ENCODE peak calls at places on chromosomes 13 and 19, in four cellular contexts. P is ovary, T is fibroblast of mammary gland, M is GM23248. N is an unnamed sample.

GRCh38 chr13:74217816-74218215 is 83.6 kb upstream of the KLF12 start:
- DNase-seq in P (no peak), T (no peak), M (peak; percentile 67), N (no peak)

GRCh38 chr13:38494445-38494844 is 144.8 kb downstream of the UFM1 start:
- DNase-seq in P (no peak), T (no peak), M (no peak), N (no peak)

GRCh38 chr19:45998834-45999233 is 3.6 kb downstream of the CCDC61 start:
- DNase-seq in P (no peak), T (no peak), M (no peak), N (no peak)

GRCh38 chr19:35983177-35983576 is 11.8 kb upstream of the SDHAF1 start:
- DNase-seq in P (no peak), T (no peak), M (no peak), N (no peak)

GRCh38 chr19:15448778-15449619 is 757 bp downstream of the WIZ start:
- DNase-seq in P (peak; percentile 66), T (no peak), M (peak; percentile 46), N (no peak)

GRCh38 chr19:32519023-32519422 is 62.0 kb upstream of the PDCD5 start:
- DNase-seq in P (no peak), T (no peak), M (no peak), N (no peak)

GRCh38 chr13:45876781-45877180 is 25.2 kb upstream of the SIAH3 start:
- DNase-seq in P (no peak), T (no peak), M (no peak), N (no peak)

GRCh38 chr19:3665681-3666544 is 34.4 kb downstream of the PIP5K1C start:
- DNase-seq in P (peak; percentile 85), T (no peak), M (peak; percentile 52), N (peak; percentile 80)

GRCh38 chr13:50613356-50613831 is 230.1 kb downstream of the DLEU7 start:
- DNase-seq in P (no peak), T (peak; percentile 58), M (peak; percentile 31), N (no peak)

GRCh38 chr13:48216204-48216711 is 16.7 kb upstream of the ITM2B start:
- DNase-seq in P (no peak), T (no peak), M (peak; percentile 37), N (no peak)

GRCh38 chr13:20391597-20392452 is 133.8 kb downstream of the CRYL1 start:
- DNase-seq in P (no peak), T (no peak), M (no peak), N (no peak)

GRCh38 chr19:2775556-2776430 is 7.3 kb downstream of the SGTA start:
- DNase-seq in P (no peak), T (peak; percentile 86), M (peak; percentile 35), N (peak; percentile 85)

GRCh38 chr19:1189419-1189818 is 15.4 kb upstream of the SBNO2 start:
- DNase-seq in P (no peak), T (no peak), M (no peak), N (no peak)

GRCh38 chr13:98773921-98774320 is 21.4 kb upstream of the SLC15A1 start:
- DNase-seq in P (no peak), T (no peak), M (no peak), N (no peak)

GRCh38 chr13:43058318-43058674 is 34.9 kb downstream of the DNAJC15 start:
- DNase-seq in P (no peak), T (peak; percentile 82), M (peak; percentile 93), N (no peak)

GRCh38 chr13:92346046-92346445 is 880.6 kb upstream of the GPC6 start:
- DNase-seq in P (no peak), T (no peak), M (no peak), N (no peak)

GRCh38 chr13:52004508-52005183 is 6.6 kb downstream of the ATP7B start:
- DNase-seq in P (no peak), T (no peak), M (no peak), N (no peak)

GRCh38 chr13:106101201-106101600 is 434.3 kb downstream of the EFNB2 start:
- DNase-seq in P (no peak), T (no peak), M (no peak), N (no peak)

GRCh38 chr19:44882063-44882462 is 9.0 kb upstream of the TOMM40 start:
- DNase-seq in P (no peak), T (no peak), M (no peak), N (no peak)

GRCh38 chr13:67139551-67139950 is 90.6 kb downstream of the PCDH9 start:
- DNase-seq in P (no peak), T (no peak), M (no peak), N (no peak)

GRCh38 chr13:87810920-87811344 is 139.8 kb downstream of the SLITRK5 start:
- DNase-seq in P (no peak), T (no peak), M (no peak), N (no peak)

GRCh38 chr13:80547885-80548284 is 207.0 kb upstream of the SPRY2 start:
- DNase-seq in P (no peak), T (peak; percentile 35), M (no peak), N (no peak)

GRCh38 chr19:6499052-6499790 is 2.9 kb downstream of the TUBB4A start:
- DNase-seq in P (no peak), T (no peak), M (no peak), N (no peak)

GRCh38 chr19:6501740-6502648 is at the start of gene TUBB4A:
- DNase-seq in P (no peak), T (no peak), M (no peak), N (peak; percentile 11)

GRCh38 chr19:6498294-6499036 is 3.6 kb downstream of the TUBB4A start:
- DNase-seq in P (no peak), T (no peak), M (no peak), N (no peak)

GRCh38 chr19:6503407-6504201 is 1.5 kb upstream of the TUBB4A start:
- DNase-seq in P (no peak), T (no peak), M (no peak), N (peak; percentile 60)

GRCh38 chr19:6500837-6501739 is 1.0 kb downstream of the TUBB4A start:
- DNase-seq in P (no peak), T (no peak), M (no peak), N (no peak)
- H3K4me3 ChIP-seq in P (no peak overlapping the region), T (no peak overlapping the region), M (no peak overlapping the region), N (peak overlapping the region; percentile 49)

GRCh38 chr19:40803857-40804782 is 5.1 kb downstream of the EGLN2 start:
- DNase-seq in P (no peak), T (no peak), M (no peak), N (peak; percentile 61)

GRCh38 chr19:40803170-40803856 is 4.3 kb downstream of the EGLN2 start:
- DNase-seq in P (no peak), T (no peak), M (no peak), N (no peak)

GRCh38 chr19:40805258-40805868 is 6.4 kb downstream of the EGLN2 start:
- DNase-seq in P (no peak), T (no peak), M (no peak), N (no peak)

GRCh38 chr19:40806385-40807146 is 7.6 kb downstream of the EGLN2 start:
- DNase-seq in P (peak; percentile 85), T (peak; percentile 95), M (peak; percentile 94), N (peak; percentile 92)

DNA sequence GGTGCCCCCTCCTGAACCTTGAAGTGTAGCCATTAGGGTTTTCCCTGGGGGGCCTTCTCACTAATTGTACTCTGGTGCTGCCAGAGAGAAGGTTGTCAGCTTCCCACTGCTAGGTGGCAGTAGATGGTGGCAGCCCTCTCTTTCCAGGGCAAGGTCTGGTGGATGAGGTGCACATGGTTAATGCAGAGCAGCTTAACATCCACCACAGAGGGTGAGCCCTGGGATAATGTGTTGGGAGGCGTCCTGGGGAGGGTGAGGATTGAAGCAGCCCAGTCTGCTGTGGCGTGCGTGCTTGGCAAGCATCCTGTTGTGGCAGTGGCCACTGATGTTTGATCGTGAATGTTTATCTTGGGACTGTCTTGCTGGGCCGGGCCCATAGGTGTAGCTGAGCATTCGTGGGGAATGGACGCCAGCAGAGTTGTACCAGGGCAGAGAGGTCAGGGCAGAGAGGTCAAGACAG is 5.8 kb downstream of the EGLN2 start:
- DNase-seq in P (no peak), T (no peak), M (peak; percentile 24), N (no peak)
- H3K4me3 ChIP-seq in P (no peak overlapping the region), T (no peak overlapping the region), M (no peak overlapping the region), N (no peak overlapping the region)

DNA sequence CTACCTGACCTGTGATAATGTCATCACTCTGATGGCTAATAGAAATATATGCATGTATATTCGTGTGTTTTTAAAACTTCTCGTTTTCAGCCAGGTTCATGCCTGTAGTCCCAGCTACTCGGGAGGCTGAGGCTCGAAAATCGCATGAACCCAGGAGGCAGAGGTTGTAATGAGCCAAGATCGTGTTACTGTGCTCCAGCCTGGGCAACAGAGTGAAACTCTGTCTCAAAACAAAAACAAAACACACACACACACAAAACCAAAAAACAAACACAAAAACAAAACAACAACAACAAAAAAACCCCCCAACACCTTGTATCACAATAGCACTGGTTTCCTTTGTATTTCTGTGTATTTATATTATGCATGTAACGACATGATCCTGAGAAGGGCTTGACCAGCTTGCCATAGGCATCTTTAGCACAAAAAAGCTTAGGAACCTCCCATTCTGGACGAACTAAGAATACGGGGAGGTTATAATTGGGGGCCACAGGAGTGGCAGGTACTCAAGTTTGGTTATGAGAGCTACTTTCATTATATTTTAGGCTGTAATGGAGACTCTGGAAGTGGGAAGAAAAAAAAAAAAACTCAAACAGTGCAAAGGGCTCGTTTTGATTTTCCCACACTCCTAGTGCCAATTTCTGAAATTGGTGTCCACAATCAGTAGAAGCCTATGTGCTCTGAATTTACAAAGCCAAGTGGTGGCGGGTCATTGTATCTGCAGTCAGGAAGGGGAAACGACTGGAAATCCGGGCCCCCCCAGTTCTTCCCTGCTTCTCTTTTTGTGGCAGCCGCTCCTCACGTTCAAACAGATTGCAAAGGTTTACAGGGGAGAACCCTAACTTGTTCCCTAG is 1.2 kb upstream of the ACP7 start:
- DNase-seq in P (no peak), T (no peak), M (no peak), N (no peak)
- H3K4me3 ChIP-seq in P (no peak overlapping the region), T (no peak overlapping the region), M (peak overlapping the region; percentile 31), N (no peak overlapping the region)

DNA sequence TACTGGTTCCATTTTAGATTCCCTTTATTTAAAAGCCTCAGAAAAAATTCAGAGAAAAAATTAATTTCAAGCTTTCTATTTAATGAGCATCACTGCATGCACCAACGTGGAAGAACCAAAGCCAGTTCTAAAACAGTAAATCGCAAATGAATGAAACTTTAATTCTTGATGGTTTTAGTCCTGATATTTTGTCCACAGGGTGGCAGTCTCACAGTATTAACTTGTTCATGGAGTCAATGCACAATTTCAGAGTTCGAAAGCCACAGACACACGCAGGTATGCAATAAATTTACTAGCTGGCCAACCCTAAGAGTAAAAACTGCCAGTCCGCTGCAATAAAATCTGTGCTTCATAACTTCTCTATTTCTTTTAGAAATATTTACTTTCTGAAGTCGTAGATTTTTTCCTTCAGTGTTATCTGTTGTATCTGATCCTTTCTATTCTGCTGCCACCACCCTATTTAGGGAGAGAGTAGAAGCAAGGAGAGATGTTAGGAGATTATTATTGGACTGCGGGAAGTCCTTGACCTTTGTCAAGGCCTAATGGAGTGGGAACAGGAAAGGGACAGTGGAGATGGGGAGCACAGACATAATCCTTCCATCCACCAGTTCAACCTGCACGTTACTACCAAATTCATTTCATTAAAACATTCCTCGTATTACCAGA is 7.0 kb upstream of the WBP4 start:
- DNase-seq in P (no peak), T (peak; percentile 77), M (peak; percentile 80), N (no peak)
- H3K4me3 ChIP-seq in P (no peak overlapping the region), T (no peak overlapping the region), M (peak overlapping the region; percentile 57), N (no peak overlapping the region)

DNA sequence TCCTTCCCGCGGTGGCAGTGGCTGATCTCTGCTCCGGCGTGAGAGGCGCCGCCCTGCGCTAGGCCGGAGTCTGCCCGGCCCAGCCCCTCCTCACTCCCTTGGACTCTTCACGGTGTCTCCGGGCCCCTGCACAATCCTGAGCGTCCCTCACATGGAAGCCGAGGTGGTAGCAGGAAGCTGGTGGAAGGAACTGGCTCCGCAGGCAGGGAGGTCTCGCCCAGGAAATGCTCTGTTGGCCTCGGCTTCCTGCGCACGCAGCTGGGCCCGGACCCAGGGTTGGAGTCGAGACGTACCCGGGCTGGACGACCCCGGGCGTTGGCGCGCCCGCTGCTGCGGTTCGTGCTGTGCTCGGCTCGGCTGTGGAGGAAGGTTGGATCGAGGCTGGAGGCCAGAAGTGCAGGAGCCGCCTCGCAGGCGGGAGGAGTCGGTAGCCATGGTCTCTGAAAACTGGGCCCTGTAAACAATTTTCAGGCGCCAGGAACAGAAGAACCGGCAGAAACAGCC is 46.3 kb downstream of the ZNF724 start:
- DNase-seq in P (peak; percentile 40), T (peak; percentile 1), M (no peak), N (peak; percentile 6)
- H3K4me3 ChIP-seq in P (peak overlapping the region; percentile 8), T (peak overlapping the region; percentile 4), M (no peak overlapping the region), N (no peak overlapping the region)

N was measured in heart right ventricle.